ENCODE peak calls at places on chromosomes 5 and 9, in ten cellular contexts. One of them, this sample, is unnamed.

GRCh38 chr5:126600631-126601511 is at the start of gene PHAX:
- DNase-seq in heart right ventricle: peak; percentile 85
- DNase-seq in CD8-positive, alpha-beta T cell: peak; percentile 62
- DNase-seq in WERI-Rb-1: peak; percentile 81
- DNase-seq in body of pancreas: peak; percentile 78
- DNase-seq in PC-3: peak; percentile 76
- DNase-seq in brain microvascular endothelial cell: peak; percentile 68
- DNase-seq in keratinocyte: no peak
- DNase-seq in OCI-LY7: peak; percentile 90
- DNase-seq in ovary: peak; percentile 82
- DNase-seq in this sample: peak; percentile 62

GRCh38 chr5:67015577-67016290 is 180.9 kb downstream of the CD180 start:
- DNase-seq in body of pancreas: no peak
- DNase-seq in keratinocyte: no peak
- DNase-seq in PC-3: peak; percentile 60
- DNase-seq in WERI-Rb-1: no peak
- DNase-seq in heart right ventricle: no peak
- DNase-seq in brain microvascular endothelial cell: peak; percentile 37
- DNase-seq in CD8-positive, alpha-beta T cell: no peak
- DNase-seq in OCI-LY7: no peak
- DNase-seq in ovary: no peak
- DNase-seq in this sample: peak; percentile 96

GRCh38 chr5:179297486-179298180 is 47.6 kb downstream of the ADAMTS2 start:
- DNase-seq in keratinocyte: no peak
- DNase-seq in OCI-LY7: no peak
- DNase-seq in WERI-Rb-1: no peak
- DNase-seq in PC-3: no peak
- DNase-seq in ovary: no peak
- DNase-seq in CD8-positive, alpha-beta T cell: no peak
- DNase-seq in heart right ventricle: no peak
- DNase-seq in brain microvascular endothelial cell: no peak
- DNase-seq in body of pancreas: no peak
- DNase-seq in this sample: no peak

GRCh38 chr9:351916-352315 is 137.3 kb downstream of the DOCK8 start:
- DNase-seq in heart right ventricle: no peak
- DNase-seq in CD8-positive, alpha-beta T cell: no peak
- DNase-seq in brain microvascular endothelial cell: no peak
- DNase-seq in OCI-LY7: no peak
- DNase-seq in body of pancreas: no peak
- DNase-seq in ovary: no peak
- DNase-seq in keratinocyte: no peak
- DNase-seq in WERI-Rb-1: no peak
- DNase-seq in PC-3: no peak
- DNase-seq in this sample: no peak

GRCh38 chr9:132472599-132472998 is 62.6 kb downstream of the CFAP77 start:
- DNase-seq in brain microvascular endothelial cell: no peak
- DNase-seq in ovary: no peak
- DNase-seq in WERI-Rb-1: no peak
- DNase-seq in CD8-positive, alpha-beta T cell: no peak
- DNase-seq in keratinocyte: no peak
- DNase-seq in PC-3: no peak
- DNase-seq in body of pancreas: no peak
- DNase-seq in OCI-LY7: no peak
- DNase-seq in heart right ventricle: no peak
- DNase-seq in this sample: no peak

GRCh38 chr9:73200694-73201432 is 49.2 kb downstream of the ANXA1 start:
- DNase-seq in brain microvascular endothelial cell: no peak
- DNase-seq in CD8-positive, alpha-beta T cell: no peak
- DNase-seq in ovary: no peak
- DNase-seq in body of pancreas: no peak
- DNase-seq in heart right ventricle: no peak
- DNase-seq in keratinocyte: no peak
- DNase-seq in OCI-LY7: peak; percentile 41
- DNase-seq in WERI-Rb-1: peak; percentile 74
- DNase-seq in PC-3: peak; percentile 68
- DNase-seq in this sample: peak; percentile 49

GRCh38 chr5:65874241-65874640 is 52.1 kb upstream of the ERBIN start:
- DNase-seq in OCI-LY7: no peak
- DNase-seq in body of pancreas: no peak
- DNase-seq in WERI-Rb-1: no peak
- DNase-seq in PC-3: peak; percentile 76
- DNase-seq in ovary: no peak
- DNase-seq in heart right ventricle: no peak
- DNase-seq in CD8-positive, alpha-beta T cell: no peak
- DNase-seq in brain microvascular endothelial cell: peak; percentile 11
- DNase-seq in keratinocyte: no peak
- DNase-seq in this sample: peak; percentile 82

GRCh38 chr5:56961746-56962145 is 9.8 kb upstream of the MIER3 start:
- DNase-seq in ovary: no peak
- DNase-seq in brain microvascular endothelial cell: no peak
- DNase-seq in heart right ventricle: no peak
- DNase-seq in keratinocyte: no peak
- DNase-seq in PC-3: no peak
- DNase-seq in CD8-positive, alpha-beta T cell: no peak
- DNase-seq in OCI-LY7: no peak
- DNase-seq in body of pancreas: no peak
- DNase-seq in WERI-Rb-1: peak; percentile 30
- DNase-seq in this sample: no peak

DNA sequence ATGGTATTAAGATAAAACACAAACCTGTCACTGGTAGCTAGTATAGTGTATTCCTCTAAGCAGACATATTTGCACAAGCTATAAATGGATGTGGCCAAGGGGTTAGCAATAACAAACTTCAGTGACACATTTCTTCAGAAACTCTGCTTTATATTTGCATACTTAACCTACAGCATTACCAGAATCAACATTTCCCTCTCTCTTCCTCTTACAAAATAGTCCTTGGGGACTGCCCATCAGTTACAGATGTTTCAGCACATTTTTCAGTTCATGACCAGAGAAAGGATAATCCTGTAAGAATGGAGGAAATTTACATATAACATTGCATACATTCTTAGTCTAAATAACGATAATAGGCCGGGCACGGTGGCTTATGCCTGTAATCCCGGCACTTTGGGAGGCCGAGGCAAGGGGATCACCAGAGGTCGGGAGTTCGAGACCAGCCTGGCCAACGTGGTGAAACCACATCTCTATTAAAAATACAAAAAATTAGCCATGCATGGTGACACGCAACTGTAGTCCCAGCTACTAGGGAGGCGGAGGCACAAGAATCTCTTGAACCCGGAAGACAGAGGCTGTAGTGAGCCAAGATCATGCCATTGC is 25.3 kb upstream of the SLC1A1 start:
- DNase-seq in CD8-positive, alpha-beta T cell: no peak
- DNase-seq in PC-3: no peak
- DNase-seq in WERI-Rb-1: no peak
- DNase-seq in ovary: no peak
- DNase-seq in brain microvascular endothelial cell: no peak
- DNase-seq in heart right ventricle: no peak
- DNase-seq in body of pancreas: no peak
- DNase-seq in keratinocyte: no peak
- DNase-seq in OCI-LY7: no peak
- DNase-seq in this sample: no peak
- H3K4me3 ChIP-seq in CD8-positive, alpha-beta T cell: no peak overlapping the region
- H3K4me3 ChIP-seq in PC-3: no peak overlapping the region
- H3K4me3 ChIP-seq in WERI-Rb-1: no peak overlapping the region
- H3K4me3 ChIP-seq in ovary: no peak overlapping the region
- H3K4me3 ChIP-seq in brain microvascular endothelial cell: no peak overlapping the region
- H3K4me3 ChIP-seq in heart right ventricle: no peak overlapping the region
- H3K4me3 ChIP-seq in body of pancreas: no peak overlapping the region
- H3K4me3 ChIP-seq in keratinocyte: no peak overlapping the region
- H3K4me3 ChIP-seq in OCI-LY7: no peak overlapping the region
- H3K4me3 ChIP-seq in this sample: no peak overlapping the region

GRCh38 chr5:154465169-154465568 is 12.9 kb downstream of the HAND1 start:
- DNase-seq in OCI-LY7: no peak
- DNase-seq in brain microvascular endothelial cell: peak; percentile 41
- DNase-seq in ovary: no peak
- DNase-seq in WERI-Rb-1: no peak
- DNase-seq in PC-3: peak; percentile 18
- DNase-seq in CD8-positive, alpha-beta T cell: no peak
- DNase-seq in heart right ventricle: no peak
- DNase-seq in body of pancreas: no peak
- DNase-seq in keratinocyte: no peak
- DNase-seq in this sample: peak; percentile 85

GRCh38 chr5:154459015-154459414 is 13.2 kb downstream of the SAP30L start:
- DNase-seq in WERI-Rb-1: no peak
- DNase-seq in OCI-LY7: no peak
- DNase-seq in PC-3: no peak
- DNase-seq in body of pancreas: no peak
- DNase-seq in brain microvascular endothelial cell: no peak
- DNase-seq in CD8-positive, alpha-beta T cell: no peak
- DNase-seq in heart right ventricle: no peak
- DNase-seq in keratinocyte: no peak
- DNase-seq in ovary: no peak
- DNase-seq in this sample: no peak

GRCh38 chr5:154464435-154464834 is 13.6 kb downstream of the HAND1 start:
- DNase-seq in ovary: no peak
- DNase-seq in body of pancreas: no peak
- DNase-seq in OCI-LY7: no peak
- DNase-seq in CD8-positive, alpha-beta T cell: no peak
- DNase-seq in WERI-Rb-1: no peak
- DNase-seq in keratinocyte: no peak
- DNase-seq in brain microvascular endothelial cell: no peak
- DNase-seq in heart right ventricle: no peak
- DNase-seq in PC-3: no peak
- DNase-seq in this sample: no peak

GRCh38 chr5:154460172-154460571 is 14.4 kb downstream of the SAP30L start:
- DNase-seq in OCI-LY7: no peak
- DNase-seq in WERI-Rb-1: no peak
- DNase-seq in brain microvascular endothelial cell: no peak
- DNase-seq in ovary: no peak
- DNase-seq in body of pancreas: no peak
- DNase-seq in keratinocyte: no peak
- DNase-seq in heart right ventricle: no peak
- DNase-seq in PC-3: no peak
- DNase-seq in CD8-positive, alpha-beta T cell: no peak
- DNase-seq in this sample: no peak

DNA sequence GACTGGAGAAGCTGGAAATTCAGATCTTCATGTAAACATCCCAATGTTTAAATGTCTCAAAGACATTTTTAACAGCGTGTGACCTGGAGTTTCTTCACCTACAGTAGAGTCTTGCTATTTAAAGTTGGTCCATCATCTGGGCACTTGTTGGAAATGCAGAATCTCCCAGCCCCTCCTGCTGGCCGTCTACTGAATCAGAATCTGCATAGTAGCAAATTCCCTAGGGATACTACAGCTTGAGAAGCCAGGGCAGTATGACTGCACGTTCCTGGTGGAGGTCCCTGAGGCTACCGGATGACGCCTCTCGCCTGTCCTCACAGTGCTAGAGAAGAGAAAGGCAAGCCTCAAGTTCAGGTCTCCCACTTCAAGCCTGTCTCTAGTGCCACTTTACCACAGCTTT is 15.7 kb downstream of the SAP30L start:
- DNase-seq in body of pancreas: no peak
- DNase-seq in heart right ventricle: no peak
- DNase-seq in keratinocyte: no peak
- DNase-seq in OCI-LY7: no peak
- DNase-seq in ovary: no peak
- DNase-seq in WERI-Rb-1: no peak
- DNase-seq in brain microvascular endothelial cell: peak; percentile 72
- DNase-seq in PC-3: peak; percentile 19
- DNase-seq in CD8-positive, alpha-beta T cell: no peak
- DNase-seq in this sample: no peak
- TF ChIP-seq CTCF in body of pancreas: no peak
- TF ChIP-seq CTCF in heart right ventricle: no peak
- TF ChIP-seq CTCF in keratinocyte: no peak
- TF ChIP-seq CTCF in OCI-LY7: no peak
- TF ChIP-seq CTCF in ovary: no peak
- TF ChIP-seq CTCF in WERI-Rb-1: peak; percentile 22
- TF ChIP-seq CTCF in brain microvascular endothelial cell: peak; percentile 69
- TF ChIP-seq CTCF in PC-3: peak; percentile 30
- TF ChIP-seq CTCF in CD8-positive, alpha-beta T cell: no peak
- TF ChIP-seq CTCF in this sample: no peak

GRCh38 chr5:132787076-132787475 is 10.0 kb upstream of the SEPTIN8 start:
- DNase-seq in WERI-Rb-1: no peak
- DNase-seq in ovary: no peak
- DNase-seq in heart right ventricle: no peak
- DNase-seq in PC-3: no peak
- DNase-seq in brain microvascular endothelial cell: peak; percentile 25
- DNase-seq in CD8-positive, alpha-beta T cell: no peak
- DNase-seq in keratinocyte: no peak
- DNase-seq in body of pancreas: no peak
- DNase-seq in OCI-LY7: no peak
- DNase-seq in this sample: no peak
- H3K36me3 ChIP-seq in WERI-Rb-1: no peaks in the 10 kb centered on the region
- H3K36me3 ChIP-seq in ovary: no peaks in the 10 kb centered on the region
- H3K36me3 ChIP-seq in heart right ventricle: no peaks in the 10 kb centered on the region
- H3K36me3 ChIP-seq in PC-3: no peaks in the 10 kb centered on the region
- H3K36me3 ChIP-seq in brain microvascular endothelial cell: no peaks in the 10 kb centered on the region
- H3K36me3 ChIP-seq in CD8-positive, alpha-beta T cell: no peaks in the 10 kb centered on the region
- H3K36me3 ChIP-seq in keratinocyte: no peaks in the 10 kb centered on the region
- H3K36me3 ChIP-seq in body of pancreas: no peaks in the 10 kb centered on the region
- H3K36me3 ChIP-seq in OCI-LY7: no peaks in the 10 kb centered on the region
- H3K36me3 ChIP-seq in this sample: no peaks in the 10 kb centered on the region

GRCh38 chr9:14349818-14350333 is 35.9 kb upstream of the NFIB start:
- DNase-seq in body of pancreas: no peak
- DNase-seq in OCI-LY7: no peak
- DNase-seq in CD8-positive, alpha-beta T cell: no peak
- DNase-seq in heart right ventricle: no peak
- DNase-seq in keratinocyte: no peak
- DNase-seq in PC-3: no peak
- DNase-seq in brain microvascular endothelial cell: no peak
- DNase-seq in WERI-Rb-1: no peak
- DNase-seq in ovary: no peak
- DNase-seq in this sample: no peak
- H3K4me3 ChIP-seq in body of pancreas: no peak overlapping the region
- H3K4me3 ChIP-seq in OCI-LY7: no peak overlapping the region
- H3K4me3 ChIP-seq in CD8-positive, alpha-beta T cell: no peak overlapping the region
- H3K4me3 ChIP-seq in heart right ventricle: peak overlapping the region; percentile 65
- H3K4me3 ChIP-seq in keratinocyte: no peak overlapping the region
- H3K4me3 ChIP-seq in PC-3: no peak overlapping the region
- H3K4me3 ChIP-seq in brain microvascular endothelial cell: no peak overlapping the region
- H3K4me3 ChIP-seq in WERI-Rb-1: no peak overlapping the region
- H3K4me3 ChIP-seq in ovary: no peak overlapping the region
- H3K4me3 ChIP-seq in this sample: no peak overlapping the region

DNA sequence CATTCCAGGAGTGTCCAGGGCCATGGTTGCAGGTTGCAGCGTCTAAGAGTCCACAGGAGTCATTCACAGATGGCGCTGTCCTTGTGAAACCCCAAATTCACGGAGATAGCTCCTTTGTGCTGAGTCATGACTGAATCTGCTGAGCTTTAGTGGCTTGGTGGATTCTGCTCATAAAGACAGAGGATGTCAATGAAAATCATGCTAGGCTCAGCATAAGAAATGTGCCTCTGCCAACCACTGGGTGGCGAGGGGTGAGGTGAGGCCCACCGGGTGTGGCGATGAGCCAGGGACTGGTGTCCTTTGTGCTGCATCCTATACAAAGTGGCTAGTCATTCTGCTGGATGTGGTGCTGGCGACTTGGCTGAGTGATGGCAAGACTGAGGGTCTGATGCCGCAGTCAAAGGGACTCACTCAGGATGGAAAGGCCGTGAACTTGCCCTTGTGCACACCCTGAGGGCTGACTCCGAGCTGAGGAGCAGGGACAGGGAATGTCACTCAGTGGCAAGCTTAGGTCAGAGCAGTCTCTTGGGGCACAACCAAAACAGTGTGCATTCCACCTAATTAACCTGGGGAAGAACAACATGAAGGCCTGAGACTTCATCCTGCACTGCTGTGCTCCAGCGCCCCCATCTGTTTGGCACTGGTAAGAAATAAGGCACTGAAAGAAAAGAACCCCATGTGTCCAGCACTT is 71.5 kb downstream of the DAP start:
- DNase-seq in brain microvascular endothelial cell: peak; percentile 25
- DNase-seq in CD8-positive, alpha-beta T cell: no peak
- DNase-seq in ovary: no peak
- DNase-seq in body of pancreas: no peak
- DNase-seq in keratinocyte: no peak
- DNase-seq in OCI-LY7: peak; percentile 40
- DNase-seq in heart right ventricle: no peak
- DNase-seq in PC-3: peak; percentile 68
- DNase-seq in WERI-Rb-1: peak; percentile 77
- DNase-seq in this sample: no peak
- TF ChIP-seq CTCF in brain microvascular endothelial cell: peak; percentile 61
- TF ChIP-seq CTCF in CD8-positive, alpha-beta T cell: no peak
- TF ChIP-seq CTCF in ovary: no peak
- TF ChIP-seq CTCF in body of pancreas: no peak
- TF ChIP-seq CTCF in keratinocyte: peak; percentile 32
- TF ChIP-seq CTCF in OCI-LY7: peak; percentile 71
- TF ChIP-seq CTCF in heart right ventricle: no peak
- TF ChIP-seq CTCF in PC-3: peak; percentile 64
- TF ChIP-seq CTCF in WERI-Rb-1: peak; percentile 87
- TF ChIP-seq CTCF in this sample: peak; percentile 38